ENCODE peak calls at places on chromosomes 13 and 19, in four cellular contexts. V is ascending aorta; E is AG04450; I is CD4-positive, alpha-beta memory T cell. X is an unnamed sample.

GRCh38 chr19:46678110-46678732 is 17.2 kb upstream of the DACT3 start:
- DNase-seq in V (no peak), E (no peak), I (peak), X (peak)

GRCh38 chr19:5703819-5704818 is 14.0 kb downstream of the RPL36 start:
- DNase-seq in V (no peak), E (no peak), I (no peak), X (no peak)

GRCh38 chr19:57280913-57281425 is 684 bp downstream of the ZNF460 start:
- DNase-seq in V (no peak), E (no peak), I (peak), X (peak)

GRCh38 chr13:83905641-83906040 is 23.4 kb upstream of the SLITRK1 start:
- DNase-seq in V (no peak), E (no peak), I (no peak), X (no peak)

GRCh38 chr19:43438291-43439162 is 23.8 kb downstream of the TEX101 start:
- DNase-seq in V (no peak), E (peak), I (no peak), X (no peak)

GRCh38 chr13:75636339-75637095 is 387 bp downstream of the LMO7 start:
- DNase-seq in V (no peak), E (no peak), I (peak), X (peak)

GRCh38 chr13:42028113-42028799 is 20.2 kb upstream of the DGKH start:
- DNase-seq in V (no peak), E (no peak), I (no peak), X (no peak)

GRCh38 chr19:33301011-33301899 is 1.1 kb downstream of the CEBPA start:
- DNase-seq in V (no peak), E (no peak), I (no peak), X (no peak)

GRCh38 chr13:57212989-57213388 is 46.0 kb downstream of the PRR20E start:
- DNase-seq in V (no peak), E (no peak), I (no peak), X (no peak)

GRCh38 chr13:108950333-108951010 is 321.1 kb downstream of the MYO16 start:
- DNase-seq in V (no peak), E (no peak), I (no peak), X (no peak)

GRCh38 chr13:36850790-36851438 is 31.9 kb downstream of the RFXAP start:
- DNase-seq in V (no peak), E (no peak), I (no peak), X (no peak)

GRCh38 chr13:45931211-45931610 is 79.7 kb upstream of the SIAH3 start:
- DNase-seq in V (no peak), E (no peak), I (no peak), X (no peak)

GRCh38 chr13:47397739-47398138 is 500.9 kb upstream of the HTR2A start:
- DNase-seq in V (no peak), E (peak), I (no peak), X (no peak)

DNA sequence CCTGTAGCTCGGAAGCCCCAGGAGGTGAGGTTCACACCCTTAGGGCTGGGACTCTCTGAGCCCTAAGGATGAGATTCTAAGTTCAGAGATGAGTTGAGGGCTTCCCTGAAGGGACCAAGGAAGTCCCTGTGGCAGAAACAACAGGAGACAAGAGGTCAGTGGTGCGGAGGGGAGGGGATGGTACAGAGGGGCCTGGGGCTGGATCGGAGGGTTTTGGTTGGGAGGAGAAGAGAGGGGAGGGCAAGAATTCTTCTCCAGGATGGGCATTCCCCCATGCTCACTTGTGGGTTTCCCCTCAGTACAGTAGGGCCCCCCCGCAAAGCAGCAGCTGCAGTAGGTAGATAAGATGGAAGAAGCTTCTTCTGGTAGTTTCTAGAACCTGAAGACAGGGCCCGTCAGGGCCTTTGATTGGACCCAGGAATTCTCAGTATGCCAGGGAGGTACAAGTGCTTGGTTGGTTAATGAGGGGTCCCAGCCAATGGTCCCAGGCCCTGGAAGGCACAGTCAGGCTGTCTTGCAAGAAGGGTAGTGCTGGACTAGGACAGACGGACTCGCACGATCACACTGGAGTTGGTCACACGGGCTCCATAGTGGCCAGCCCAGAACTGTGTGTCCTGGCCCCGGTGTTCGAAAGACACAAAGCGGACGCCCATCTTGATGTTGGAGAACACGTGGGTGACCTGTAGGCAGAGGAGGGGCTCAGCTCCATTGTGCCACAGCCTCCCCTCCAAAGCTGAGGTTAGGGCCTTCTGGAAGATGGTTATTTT is 7.3 kb downstream of the FBXO27 start:
- DNase-seq in V (no peak), E (no peak), I (no peak), X (peak)
- H3K4me3 ChIP-seq in V (no peak), E (no peak), I (no peak), X (no peak)

DNA sequence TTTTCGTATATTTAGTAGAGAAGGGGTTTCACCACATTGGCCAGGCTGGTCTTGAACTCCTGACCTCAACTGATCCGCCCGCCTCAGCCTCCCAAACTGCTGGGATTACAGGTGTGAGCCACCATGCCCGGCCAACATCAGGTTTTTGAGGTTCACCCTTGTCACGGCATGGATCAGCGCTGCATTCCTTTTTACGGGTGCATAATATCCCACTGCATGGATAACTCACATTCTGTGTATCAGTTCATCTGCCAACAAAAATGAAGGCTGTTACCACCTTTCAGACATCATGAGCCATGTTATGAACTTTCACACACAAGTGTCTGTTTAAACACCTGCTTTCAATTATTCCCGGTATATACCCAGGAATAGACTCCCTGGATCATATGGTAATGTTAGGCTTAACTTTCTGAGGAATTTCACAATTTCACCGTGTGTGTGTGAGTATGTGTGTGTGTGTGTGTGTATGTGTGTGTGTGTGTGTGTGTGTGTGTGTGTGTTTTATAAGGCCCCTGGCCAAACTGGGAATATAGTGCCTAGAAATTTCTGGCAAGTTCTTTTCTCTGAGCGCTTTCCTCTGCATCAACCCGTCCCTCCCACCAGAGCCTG is 52.2 kb downstream of the AP1M1 start:
- DNase-seq in V (no peak), E (peak), I (no peak), X (no peak)
- H3K4me3 ChIP-seq in V (no peak), E (no peak), I (no peak), X (no peak)

GRCh38 chr19:12668937-12669271 is 2.3 kb downstream of the WDR83 start:
- DNase-seq in V (no peak), E (peak), I (peak), X (no peak)

GRCh38 chr19:12669272-12670158 is 2.9 kb downstream of the WDR83 start:
- DNase-seq in V (peak), E (peak), I (peak), X (peak)

GRCh38 chr19:12666305-12667048 is at the start of the genes MAN2B1 and WDR83:
- DNase-seq in V (peak), E (no peak), I (peak), X (peak)

GRCh38 chr19:12668346-12668745 is 1.7 kb downstream of the WDR83 start:
- DNase-seq in V (no peak), E (no peak), I (no peak), X (no peak)

GRCh38 chr19:12667903-12668302 is 1.3 kb downstream of the WDR83 start:
- DNase-seq in V (no peak), E (no peak), I (no peak), X (no peak)
- H3K4me3 ChIP-seq in V (peak), E (peak), I (no peak), X (no peak)

DNA sequence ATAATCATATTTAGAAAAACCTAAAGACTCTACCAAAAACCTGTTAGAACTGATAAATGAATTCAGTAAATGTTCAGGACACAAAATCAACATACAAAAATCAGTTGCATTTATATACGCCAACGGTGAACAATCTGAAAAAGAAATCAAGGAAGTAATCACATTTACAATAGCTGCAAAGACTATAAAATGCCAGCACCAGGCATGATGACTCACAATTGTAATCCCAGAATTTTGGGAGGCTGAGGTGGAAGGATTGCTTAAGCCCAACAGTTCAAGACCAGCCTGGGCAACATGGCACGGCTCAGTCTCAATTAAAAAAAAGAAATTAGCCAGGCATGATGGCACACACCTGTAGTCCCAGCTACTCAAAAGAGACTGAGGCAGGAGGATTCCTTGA is 7.0 kb downstream of the ZNF562 start:
- DNase-seq in V (no peak), E (no peak), I (no peak), X (no peak)
- H3K4me3 ChIP-seq in V (no peak), E (no peak), I (no peak), X (no peak)

DNA sequence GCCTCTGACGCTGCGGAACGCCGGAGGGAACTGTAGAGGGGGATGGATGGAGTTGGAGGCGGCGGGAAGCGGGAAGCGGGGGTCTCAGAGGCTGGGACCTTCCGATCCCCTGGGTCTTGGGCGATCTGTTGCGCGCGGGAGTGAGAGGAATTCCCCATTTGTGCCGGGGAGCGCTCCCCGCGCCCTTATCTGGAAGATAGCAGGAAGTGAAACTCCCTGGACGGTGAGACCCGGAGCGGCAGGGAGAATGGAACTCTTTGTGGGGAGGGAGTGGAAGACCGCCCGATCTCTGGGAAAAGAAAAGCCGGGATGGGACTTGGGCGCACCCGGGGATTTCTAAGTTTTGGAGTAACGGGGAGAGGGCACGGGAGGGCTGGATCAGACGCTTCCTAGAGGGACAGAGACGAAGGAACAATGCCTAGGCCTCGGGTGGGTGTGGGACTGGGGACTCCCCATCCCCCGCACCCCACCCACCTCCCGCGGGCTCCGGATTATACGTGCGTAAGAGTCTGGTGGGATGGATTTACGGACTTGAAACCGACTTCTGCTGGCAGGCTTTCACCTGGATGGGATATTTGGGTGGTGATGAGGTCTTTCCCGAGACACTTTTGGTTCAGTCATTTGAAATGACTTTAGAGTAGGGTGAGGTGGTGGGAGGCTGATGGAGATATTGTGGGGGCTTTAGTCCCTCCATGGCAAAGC is 495 bp downstream of the LSR start:
- DNase-seq in V (no peak), E (no peak), I (no peak), X (no peak)
- H3K4me3 ChIP-seq in V (peak), E (no peak), I (peak), X (peak)

GRCh38 chr19:12991296-12991695 is 4.0 kb upstream of the NFIX start:
- DNase-seq in V (no peak), E (no peak), I (no peak), X (no peak)

GRCh38 chr19:12995596-12996541 is 594 bp downstream of the NFIX start:
- DNase-seq in V (no peak), E (no peak), I (no peak), X (no peak)

GRCh38 chr19:12994701-12995595 is at the start of gene NFIX:
- DNase-seq in V (no peak), E (no peak), I (peak), X (no peak)

GRCh38 chr19:12992729-12993128 is 2.5 kb upstream of the NFIX start:
- DNase-seq in V (no peak), E (no peak), I (no peak), X (no peak)

DNA sequence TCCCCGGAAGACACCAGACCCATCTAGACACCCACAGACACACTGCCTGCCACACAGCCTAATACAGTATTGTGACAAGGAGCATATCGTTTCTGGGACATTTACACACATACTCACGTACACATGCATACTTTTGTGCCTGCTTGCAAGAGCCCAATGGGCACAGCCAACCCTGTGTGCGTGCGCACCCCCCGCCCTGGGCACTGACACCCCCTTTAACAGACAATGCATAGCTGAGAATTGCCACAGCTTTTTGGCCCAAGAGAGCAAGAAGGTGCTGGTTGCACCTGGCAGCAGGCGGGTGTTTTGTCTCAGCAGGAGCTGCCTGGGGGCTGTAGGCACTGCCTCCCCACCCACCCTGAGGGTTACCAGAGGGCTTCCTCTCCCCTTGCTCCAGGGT is 1.7 kb upstream of the NFIX start:
- DNase-seq in V (no peak), E (no peak), I (no peak), X (no peak)
- H3K4me3 ChIP-seq in V (no peak), E (no peak), I (no peak), X (no peak)

GRCh38 chr13:93413972-93414717 is 187.5 kb downstream of the GPC6 start:
- DNase-seq in V (no peak), E (no peak), I (no peak), X (no peak)
- H3K4me3 ChIP-seq in V (no peak), E (no peak), I (no peak), X (no peak)

X was measured in GM06990.